ENCODE peak calls at places on chromosomes 2 and 18, in five cellular contexts. H, G, I, X and R are unnamed samples.

GRCh38 chr2:6968319-6969100 is 51.3 kb downstream of the RNF144A start:
- DNase-seq in X (no peak), G (no peak), I (peak; percentile 49), H (no peak), R (no peak)

GRCh38 chr2:2528801-2529200 is 197.7 kb upstream of the MYT1L start:
- DNase-seq in I (no peak), X (no peak), H (no peak), G (no peak), R (no peak)

GRCh38 chr2:121532894-121533293 is 2.2 kb downstream of the RNU4ATAC start:
- DNase-seq in I (no peak), H (no peak), G (no peak), X (no peak), R (no peak)

GRCh38 chr2:136225950-136226835 is 108.2 kb upstream of the CXCR4 start:
- DNase-seq in I (no peak), H (no peak), X (no peak), G (peak; percentile 78), R (peak; percentile 92)

GRCh38 chr2:25417715-25418369 is 76.1 kb upstream of the DNMT3A start:
- DNase-seq in G (no peak), X (no peak), H (no peak), I (no peak), R (no peak)

GRCh38 chr18:2240311-2240705 is 331.0 kb downstream of the METTL4 start:
- DNase-seq in G (no peak), H (no peak), I (no peak), X (no peak), R (no peak)

GRCh38 chr2:216574586-216574985 is 58.6 kb upstream of the IGFBP2 start:
- DNase-seq in H (no peak), X (no peak), I (no peak), G (no peak), R (no peak)

GRCh38 chr2:18988557-18989232 is 369.7 kb downstream of the OSR1 start:
- DNase-seq in I (no peak), X (no peak), G (no peak), H (no peak), R (no peak)

GRCh38 chr2:241137276-241138190 is 11.7 kb downstream of the PASK start:
- DNase-seq in I (no peak), G (no peak), X (no peak), H (no peak), R (no peak)

GRCh38 chr18:46019956-46020355 is 52.1 kb downstream of the PSTPIP2 start:
- DNase-seq in H (no peak), I (no peak), X (no peak), G (no peak), R (no peak)

GRCh38 chr2:27050281-27050995 is 1.0 kb upstream of the AGBL5 start:
- DNase-seq in I (peak; percentile 84), G (peak; percentile 93), H (peak; percentile 93), X (peak; percentile 98), R (peak; percentile 97)
- TF ChIP-seq CTCF in I (peak; percentile 37), G (peak; percentile 37), H (peak; percentile 32), X (peak; percentile 86), R (peak; percentile 52)

GRCh38 chr2:202033317-202034248 is at the start of gene FZD7:
- DNase-seq in X (peak; percentile 90), G (peak; percentile 95), H (peak; percentile 91), I (peak; percentile 96), R (peak; percentile 86)
- TF ChIP-seq POLR2A in X (peak; percentile 82), G (peak; percentile 36), H (no peak), I (peak; percentile 53), R (peak; percentile 36)

GRCh38 chr2:36492216-36492945 is 105.6 kb downstream of the FEZ2 start:
- DNase-seq in G (no peak), H (no peak), X (no peak), I (no peak), R (no peak)
- TF ChIP-seq CTCF in G (no peak), H (no peak), X (no peak), I (no peak), R (no peak)

GRCh38 chr2:70304501-70304900 is 2.6 kb upstream of the FAM136A start:
- DNase-seq in X (no peak), I (no peak), H (no peak), G (no peak), R (no peak)

GRCh38 chr2:70305531-70305930 is 3.7 kb upstream of the FAM136A start:
- DNase-seq in G (no peak), X (no peak), H (no peak), I (no peak), R (no peak)

GRCh38 chr2:70303186-70303585 is 1.3 kb upstream of the FAM136A start:
- DNase-seq in G (no peak), X (no peak), H (no peak), I (no peak), R (no peak)

GRCh38 chr2:70300771-70301343 is 1.0 kb downstream of the FAM136A start:
- DNase-seq in G (no peak), H (no peak), I (no peak), X (no peak), R (no peak)

DNA sequence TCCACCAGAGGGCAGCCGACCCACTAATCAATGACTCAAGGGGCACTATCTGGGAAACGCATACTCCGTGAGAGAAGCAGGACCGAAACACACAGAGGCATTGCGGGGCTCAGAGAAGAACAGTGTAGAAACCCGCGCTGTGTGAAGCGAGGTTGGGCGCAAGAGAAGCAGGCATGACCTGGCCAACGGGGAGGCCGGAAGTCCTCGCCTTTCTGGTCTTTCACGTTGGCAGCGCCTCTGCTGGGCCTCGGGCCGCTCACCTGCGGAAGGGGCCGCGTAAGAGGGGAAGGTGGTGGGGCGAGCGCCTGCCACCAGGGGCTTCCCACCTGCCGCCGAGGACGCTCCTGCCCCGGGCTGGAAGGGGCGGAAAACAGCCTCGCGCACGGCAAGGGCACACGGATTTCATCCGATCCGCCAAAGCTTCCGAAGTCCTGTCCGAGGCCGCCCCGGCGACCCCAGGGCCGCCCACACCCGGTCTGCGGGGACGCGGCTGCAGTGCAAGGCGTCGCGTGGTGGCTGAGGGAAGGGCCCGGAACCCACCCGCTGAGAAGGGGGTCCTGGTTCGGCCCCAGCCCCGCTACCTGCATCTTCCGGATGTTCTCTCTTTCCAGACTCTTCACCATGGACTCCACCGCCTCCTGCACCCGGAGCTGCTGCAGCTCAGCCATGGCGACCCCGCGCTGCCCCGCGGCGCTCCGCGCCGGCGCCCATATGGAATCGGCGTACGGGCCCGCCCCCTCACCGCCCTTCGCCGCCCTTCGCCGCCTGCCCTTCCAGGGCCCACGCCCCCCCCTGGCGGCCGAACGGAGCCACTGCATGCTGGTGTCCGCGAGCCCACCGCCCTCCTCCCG is at the start of gene FAM136A:
- DNase-seq in I (peak; percentile 88), G (peak; percentile 98), H (peak; percentile 90), X (peak; percentile 62), R (peak; percentile 93)
- TF ChIP-seq POLR2A in I (no peak), G (peak; percentile 3), H (no peak), X (peak; percentile 20), R (peak; percentile 55)

GRCh38 chr2:208254871-208255556 is at the start of gene IDH1:
- DNase-seq in H (peak; percentile 98), G (peak; percentile 96), I (peak; percentile 98), X (peak; percentile 100), R (peak; percentile 99)
- TF ChIP-seq CTCF in H (no peak), G (peak; percentile 24), I (peak; percentile 36), X (peak; percentile 59), R (peak; percentile 44)